ENCODE peak calls at places on chromosomes 2 and 18, in four cellular contexts. One of them, this sample, is unnamed.

GRCh38 chr2:25838152-25838756 is 40.0 kb downstream of the ASXL2 start:
- DNase-seq in T-helper 2 cell: no peak
- DNase-seq in heart left ventricle: no peak
- DNase-seq in HCT116: no peak
- DNase-seq in this sample: no peak

GRCh38 chr2:2291500-2292260 is 39.4 kb downstream of the MYT1L start:
- DNase-seq in T-helper 2 cell: no peak
- DNase-seq in heart left ventricle: peak; percentile 40
- DNase-seq in HCT116: no peak
- DNase-seq in this sample: no peak

GRCh38 chr2:222734690-222735014 is 63.2 kb downstream of the MOGAT1 start:
- DNase-seq in T-helper 2 cell: no peak
- DNase-seq in heart left ventricle: no peak
- DNase-seq in HCT116: no peak
- DNase-seq in this sample: no peak

GRCh38 chr2:60875520-60875919 is 5.9 kb upstream of the REL start:
- DNase-seq in T-helper 2 cell: no peak
- DNase-seq in heart left ventricle: no peak
- DNase-seq in HCT116: no peak
- DNase-seq in this sample: no peak

GRCh38 chr2:62291052-62291451 is 95.1 kb downstream of the B3GNT2 start:
- DNase-seq in T-helper 2 cell: no peak
- DNase-seq in heart left ventricle: no peak
- DNase-seq in HCT116: no peak
- DNase-seq in this sample: no peak

GRCh38 chr2:45068643-45069140 is 59.4 kb upstream of the SIX2 start:
- DNase-seq in T-helper 2 cell: no peak
- DNase-seq in heart left ventricle: no peak
- DNase-seq in HCT116: no peak
- DNase-seq in this sample: no peak

GRCh38 chr2:109438773-109439191 is 175.0 kb downstream of the SEPTIN10 start:
- DNase-seq in T-helper 2 cell: no peak
- DNase-seq in heart left ventricle: peak; percentile 56
- DNase-seq in HCT116: no peak
- DNase-seq in this sample: no peak

GRCh38 chr18:72233106-72233505 is 311.0 kb downstream of the CBLN2 start:
- DNase-seq in T-helper 2 cell: no peak
- DNase-seq in heart left ventricle: no peak
- DNase-seq in HCT116: no peak
- DNase-seq in this sample: no peak

GRCh38 chr2:190359896-190360376 is 16.5 kb downstream of the INPP1 start:
- DNase-seq in T-helper 2 cell: peak; percentile 32
- DNase-seq in heart left ventricle: peak; percentile 72
- DNase-seq in HCT116: no peak
- DNase-seq in this sample: peak; percentile 67

GRCh38 chr2:36379710-36380448 is 24.3 kb downstream of the CRIM1 start:
- DNase-seq in T-helper 2 cell: no peak
- DNase-seq in heart left ventricle: no peak
- DNase-seq in HCT116: no peak
- DNase-seq in this sample: no peak

GRCh38 chr2:161915121-161915520 is 158.9 kb downstream of the DPP4 start:
- DNase-seq in T-helper 2 cell: no peak
- DNase-seq in heart left ventricle: no peak
- DNase-seq in HCT116: no peak
- DNase-seq in this sample: no peak

GRCh38 chr2:158969717-158970521 is 1.5 kb downstream of the TANC1 start:
- DNase-seq in T-helper 2 cell: no peak
- DNase-seq in heart left ventricle: peak; percentile 61
- DNase-seq in HCT116: no peak
- DNase-seq in this sample: peak; percentile 38

GRCh38 chr18:22285299-22286140 is 116.1 kb downstream of the GATA6 start:
- DNase-seq in T-helper 2 cell: no peak
- DNase-seq in heart left ventricle: no peak
- DNase-seq in HCT116: no peak
- DNase-seq in this sample: no peak

GRCh38 chr2:30145826-30146336 is 926 bp upstream of the YPEL5 start:
- DNase-seq in T-helper 2 cell: no peak
- DNase-seq in heart left ventricle: no peak
- DNase-seq in HCT116: no peak
- DNase-seq in this sample: no peak

GRCh38 chr18:31436825-31437224 is 10.7 kb upstream of the DSG3 start:
- DNase-seq in T-helper 2 cell: no peak
- DNase-seq in heart left ventricle: no peak
- DNase-seq in HCT116: no peak
- DNase-seq in this sample: no peak

GRCh38 chr2:241413929-241414580 is 58.0 kb downstream of the FARP2 start:
- DNase-seq in T-helper 2 cell: no peak
- DNase-seq in heart left ventricle: no peak
- DNase-seq in HCT116: no peak
- DNase-seq in this sample: no peak

GRCh38 chr2:240737958-240738357 is 46.3 kb downstream of the AQP12A start:
- DNase-seq in T-helper 2 cell: no peak
- DNase-seq in heart left ventricle: no peak
- DNase-seq in HCT116: no peak
- DNase-seq in this sample: no peak

GRCh38 chr2:237434916-237435315 is 21.0 kb upstream of the COL6A3 start:
- DNase-seq in T-helper 2 cell: peak; percentile 74
- DNase-seq in heart left ventricle: no peak
- DNase-seq in HCT116: no peak
- DNase-seq in this sample: peak; percentile 74